ENCODE peak calls at places on chromosomes 16 and 17, in six cellular contexts. G, E, W, Z, O and V are unnamed samples.

GRCh38 chr17:5948811-5949210 is 121.4 kb upstream of the WSCD1 start:
- DNase-seq in G (no peak), E (no peak), W (no peak), Z (no peak), O (no peak), V (no peak)

GRCh38 chr17:45895304-45895968 is 1.1 kb downstream of the MAPT start:
- DNase-seq in G (peak), E (peak), W (no peak), Z (peak), O (no peak), V (no peak)

GRCh38 chr17:36591434-36592315 is at the start of gene DHRS11:
- DNase-seq in G (peak), E (peak), W (peak), Z (peak), O (no peak), V (peak)

GRCh38 chr16:56939801-56940200 is 7.9 kb downstream of the HERPUD1 start:
- DNase-seq in G (no peak), E (no peak), W (no peak), Z (no peak), O (no peak), V (no peak)

GRCh38 chr17:29933379-29933778 is 3.4 kb upstream of the SSH2 start:
- DNase-seq in G (peak), E (peak), W (peak), Z (no peak), O (no peak), V (no peak)

GRCh38 chr16:71927383-71927782 is 32.1 kb downstream of the IST1 start:
- DNase-seq in G (peak), E (peak), W (peak), Z (no peak), O (no peak), V (no peak)

GRCh38 chr16:58464047-58464915 is 35.7 kb upstream of the NDRG4 start:
- DNase-seq in G (no peak), E (no peak), W (no peak), Z (peak), O (no peak), V (no peak)

GRCh38 chr17:16443390-16444257 is 28.3 kb downstream of the TRPV2 start:
- DNase-seq in G (no peak), E (no peak), W (no peak), Z (no peak), O (no peak), V (no peak)

GRCh38 chr17:72726936-72727335 is 365.6 kb downstream of the SLC39A11 start:
- DNase-seq in G (peak), E (no peak), W (no peak), Z (no peak), O (peak), V (peak)

GRCh38 chr17:19345067-19345460 is 17.5 kb downstream of the B9D1 start:
- DNase-seq in G (no peak), E (no peak), W (no peak), Z (no peak), O (no peak), V (no peak)

GRCh38 chr17:50290074-50290702 is 15.9 kb downstream of the TMEM92 start:
- DNase-seq in G (peak), E (peak), W (peak), Z (no peak), O (no peak), V (no peak)

GRCh38 chr17:11922634-11923033 is 74.6 kb downstream of the ZNF18 start:
- DNase-seq in G (no peak), E (no peak), W (no peak), Z (no peak), O (no peak), V (no peak)

GRCh38 chr17:65332375-65332774 is 195.2 kb downstream of the RGS9 start:
- DNase-seq in G (no peak), E (peak), W (peak), Z (no peak), O (no peak), V (no peak)

GRCh38 chr16:17556276-17557052 is 85.7 kb upstream of the XYLT1 start:
- DNase-seq in G (peak), E (peak), W (peak), Z (peak), O (no peak), V (no peak)

GRCh38 chr17:78132086-78132676 is 1.6 kb downstream of the TMC8 start:
- DNase-seq in G (no peak), E (peak), W (no peak), Z (no peak), O (no peak), V (peak)

GRCh38 chr16:85557083-85557975 is 55.8 kb upstream of the GSE1 start:
- DNase-seq in G (no peak), E (no peak), W (no peak), Z (no peak), O (no peak), V (no peak)

GRCh38 chr16:23534868-23535860 is 22.0 kb downstream of the EARS2 start:
- DNase-seq in G (no peak), E (no peak), W (no peak), Z (no peak), O (no peak), V (no peak)

GRCh38 chr17:31517524-31517923 is 126.0 kb downstream of the RAB11FIP4 start:
- DNase-seq in G (no peak), E (peak), W (no peak), Z (no peak), O (no peak), V (no peak)

GRCh38 chr16:11743308-11744074 is 834 bp upstream of the TXNDC11 start:
- DNase-seq in G (peak), E (no peak), W (peak), Z (no peak), O (no peak), V (peak)

GRCh38 chr17:2656293-2656692 is 55.3 kb downstream of the CLUH start:
- DNase-seq in G (no peak), E (no peak), W (no peak), Z (no peak), O (no peak), V (no peak)

GRCh38 chr16:68444058-68444657 is 4.2 kb downstream of the SMPD3 start:
- DNase-seq in G (peak), E (peak), W (no peak), Z (peak), O (no peak), V (peak)

GRCh38 chr16:88102597-88102996 is 151.4 kb downstream of the BANP start:
- DNase-seq in G (no peak), E (no peak), W (no peak), Z (no peak), O (no peak), V (no peak)

GRCh38 chr17:62134397-62134796 is 69.3 kb upstream of the MED13 start:
- DNase-seq in G (no peak), E (peak), W (no peak), Z (no peak), O (no peak), V (no peak)

GRCh38 chr17:74231846-74232713 is 18.7 kb downstream of the TTYH2 start:
- DNase-seq in G (no peak), E (peak), W (no peak), Z (no peak), O (no peak), V (no peak)

GRCh38 chr16:74557275-74557674 is 49.6 kb downstream of the GLG1 start:
- DNase-seq in G (no peak), E (no peak), W (no peak), Z (no peak), O (no peak), V (no peak)

GRCh38 chr17:70608193-70608592 is 438.9 kb downstream of the KCNJ2 start:
- DNase-seq in G (no peak), E (peak), W (no peak), Z (no peak), O (no peak), V (no peak)

GRCh38 chr17:65914784-65915342 is 277.1 kb downstream of the CEP112 start:
- DNase-seq in G (no peak), E (no peak), W (no peak), Z (no peak), O (peak), V (no peak)

GRCh38 chr16:24834459-24835335 is 11.1 kb upstream of the SLC5A11 start:
- DNase-seq in G (peak), E (peak), W (peak), Z (no peak), O (no peak), V (no peak)

GRCh38 chr16:65617421-65617820 is 495.6 kb upstream of the CDH11 start:
- DNase-seq in G (no peak), E (no peak), W (no peak), Z (no peak), O (no peak), V (no peak)

DNA sequence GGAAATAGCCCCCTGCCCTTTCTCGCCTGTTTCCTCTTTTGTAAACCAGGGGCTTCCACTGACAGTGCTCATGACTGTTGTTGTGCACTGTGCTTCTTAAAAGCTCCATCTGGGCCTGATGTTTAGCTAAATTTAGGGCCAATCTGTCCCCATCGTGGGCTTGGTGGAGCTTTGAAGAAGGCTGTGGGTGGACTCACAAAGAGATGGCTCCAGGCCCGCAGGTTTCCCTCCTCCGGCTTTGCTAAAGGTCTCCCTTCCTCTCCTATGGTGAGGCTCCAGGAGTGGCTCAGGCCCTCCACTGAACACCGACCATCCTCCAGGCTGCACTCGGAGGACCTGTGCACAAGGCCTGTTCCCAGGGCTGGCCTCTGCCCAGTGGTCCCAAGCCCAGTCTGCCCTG is 30.2 kb upstream of the XPO6 start:
- DNase-seq in G (no peak), E (no peak), W (no peak), Z (no peak), O (no peak), V (no peak)
- H3K4me2 ChIP-seq in G (no peak), E (no peak), W (no peak), Z (no peak), O (no peak), V (no peak)

DNA sequence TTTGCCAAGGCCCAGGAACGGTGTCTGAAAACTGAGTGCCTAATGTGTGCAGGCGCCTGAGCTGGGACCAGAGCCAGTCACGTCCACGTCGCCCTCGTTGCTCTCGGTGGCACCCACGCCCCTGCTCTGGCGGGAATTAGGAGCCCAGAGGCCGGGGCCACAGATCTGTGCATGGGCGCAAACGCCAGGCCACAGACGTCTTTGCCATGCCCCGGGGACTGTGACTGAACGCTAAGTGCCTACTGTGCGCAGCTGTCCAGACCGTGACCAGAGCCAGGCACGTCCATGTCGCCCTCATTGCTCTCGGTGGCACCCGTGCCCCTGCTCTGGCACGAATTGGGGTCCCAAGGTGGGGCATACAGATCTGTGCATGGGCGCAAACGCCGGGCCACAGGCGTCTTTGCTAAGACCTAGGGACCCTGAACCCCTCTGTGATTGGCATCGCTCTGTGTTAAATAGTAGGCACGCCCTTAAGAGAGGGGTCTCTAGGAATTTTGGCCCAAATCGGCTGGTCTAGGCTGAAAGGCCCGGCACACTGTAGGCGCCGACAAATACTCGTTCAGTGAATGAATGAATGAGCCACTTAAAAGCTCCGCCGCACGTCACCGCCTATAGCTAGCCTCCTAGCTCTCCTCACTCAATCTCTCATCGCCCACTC is 830 bp upstream of the UBALD1 start:
- DNase-seq in G (no peak), E (no peak), W (no peak), Z (no peak), O (no peak), V (no peak)
- H3K27ac ChIP-seq in G (peak), E (peak), W (peak), Z (peak), O (peak), V (peak)

DNA sequence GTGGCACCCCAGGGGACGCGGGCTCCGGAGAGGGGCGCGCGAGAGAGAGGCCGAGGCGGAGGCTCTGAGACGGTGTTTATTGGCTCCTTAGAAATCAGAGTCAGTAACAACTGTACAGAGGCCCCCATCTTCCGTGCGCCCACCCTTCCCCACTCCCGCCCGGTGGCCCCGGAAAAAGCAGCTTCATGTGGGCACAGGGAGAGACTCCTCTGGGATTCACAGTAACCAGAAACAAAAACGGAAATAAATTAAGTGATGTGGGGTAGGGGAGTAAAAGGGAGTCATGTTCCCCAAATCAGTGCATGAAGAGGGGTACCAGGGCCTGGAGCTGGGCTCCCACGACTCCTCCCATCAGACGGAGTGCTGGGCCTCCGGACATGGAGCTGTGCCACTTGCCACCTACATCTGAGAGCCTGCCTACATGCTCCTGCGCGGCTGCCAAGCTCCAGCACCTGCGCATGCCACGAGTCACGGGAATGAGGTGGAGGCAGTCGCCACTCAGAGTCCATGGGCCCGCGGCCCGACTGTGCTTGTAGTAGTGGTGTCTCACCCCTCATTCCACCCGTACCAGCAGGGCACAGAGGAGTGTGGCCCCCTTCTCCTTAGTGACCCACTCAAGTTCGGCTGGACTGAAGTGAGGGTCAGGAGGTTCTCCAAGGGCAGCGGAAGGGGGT is 547 bp upstream of the GPS2 start:
- DNase-seq in G (no peak), E (no peak), W (no peak), Z (no peak), O (no peak), V (no peak)
- H3K9ac ChIP-seq in G (peak), E (peak), W (peak), Z (peak), O (peak), V (peak)

GRCh38 chr17:48128411-48128810 is 20.8 kb downstream of the SNX11 start:
- DNase-seq in G (no peak), E (no peak), W (no peak), Z (no peak), O (no peak), V (no peak)

GRCh38 chr17:48131216-48131824 is 23.8 kb downstream of the SNX11 start:
- DNase-seq in G (peak), E (peak), W (peak), Z (peak), O (no peak), V (peak)

GRCh38 chr17:48127371-48128051 is 19.9 kb downstream of the SNX11 start:
- DNase-seq in G (no peak), E (peak), W (peak), Z (no peak), O (no peak), V (no peak)

GRCh38 chr17:48132375-48132774 is 24.8 kb downstream of the SNX11 start:
- DNase-seq in G (no peak), E (no peak), W (no peak), Z (no peak), O (no peak), V (no peak)

GRCh38 chr17:48129981-48130380 is 22.4 kb downstream of the SNX11 start:
- DNase-seq in G (no peak), E (peak), W (no peak), Z (no peak), O (no peak), V (no peak)
- H3K4me2 ChIP-seq in G (no peak), E (no peak), W (no peak), Z (no peak), O (no peak), V (no peak)

DNA sequence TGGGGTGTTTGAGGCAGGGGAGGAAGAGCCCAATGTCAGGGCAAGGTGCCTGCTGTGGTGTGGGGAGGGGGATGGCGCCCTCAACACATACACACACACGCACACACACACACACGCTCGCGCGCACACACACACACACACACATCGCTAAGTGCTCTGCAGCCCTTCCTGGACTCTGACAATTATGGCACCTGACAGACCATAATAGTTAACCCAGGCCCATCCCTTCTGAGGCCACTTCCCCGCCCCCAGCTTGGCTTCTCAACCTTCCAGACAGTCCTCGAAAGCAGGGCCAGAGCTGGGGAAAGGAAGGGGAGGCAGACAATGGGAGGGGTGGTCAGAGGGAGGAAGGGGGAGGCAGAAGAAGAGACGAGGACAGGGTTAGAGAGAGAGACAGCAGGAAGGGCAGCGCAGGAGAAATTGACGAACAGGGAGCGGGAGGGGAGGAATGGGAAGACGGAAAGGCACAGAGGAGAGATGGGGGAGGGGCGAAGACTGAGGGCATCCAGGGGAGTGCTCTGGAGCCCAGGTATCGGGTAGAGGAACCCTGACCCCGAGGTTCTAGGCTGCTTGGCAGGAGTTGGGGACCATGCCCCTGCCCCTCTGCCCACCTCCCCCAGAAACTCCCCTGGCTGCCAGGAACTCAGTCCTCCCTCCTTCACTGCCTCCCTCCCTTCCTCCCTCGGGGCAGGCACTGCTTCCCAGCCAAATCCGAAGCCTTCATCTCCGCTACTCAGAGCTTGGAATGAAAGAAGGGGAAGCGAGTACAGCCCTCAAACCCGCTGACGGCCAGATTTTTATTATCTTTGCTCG is 4.0 kb downstream of the SRCIN1 start:
- DNase-seq in G (no peak), E (peak), W (no peak), Z (no peak), O (no peak), V (peak)
- H3K27ac ChIP-seq in G (no peak), E (peak), W (no peak), Z (peak), O (no peak), V (no peak)